ENCODE peak calls at places on chromosomes 2 and 18, in eight cellular contexts. One of them, this sample, is unnamed.

GRCh38 chr2:29000481-29000880 is 19.4 kb downstream of the TOGARAM2 start:
- DNase-seq in myocyte: no peak
- DNase-seq in Caki2: no peak
- DNase-seq in Peyer's patch: peak; percentile 86
- DNase-seq in occipital lobe: no peak
- DNase-seq in NCI-H1417: no peak
- DNase-seq in A673: no peak
- DNase-seq in NCI-H345: no peak
- DNase-seq in this sample: no peak

GRCh38 chr2:18412980-18413793 is 147.3 kb downstream of the RDH14 start:
- DNase-seq in Peyer's patch: no peak
- DNase-seq in NCI-H345: no peak
- DNase-seq in occipital lobe: no peak
- DNase-seq in Caki2: peak; percentile 10
- DNase-seq in A673: no peak
- DNase-seq in myocyte: no peak
- DNase-seq in NCI-H1417: no peak
- DNase-seq in this sample: peak; percentile 77

GRCh38 chr18:77067315-77068061 is 65.1 kb downstream of the MBP start:
- DNase-seq in NCI-H1417: no peak
- DNase-seq in occipital lobe: peak; percentile 48
- DNase-seq in Peyer's patch: peak; percentile 80
- DNase-seq in Caki2: peak; percentile 82
- DNase-seq in A673: peak; percentile 7
- DNase-seq in NCI-H345: no peak
- DNase-seq in myocyte: peak; percentile 86
- DNase-seq in this sample: peak; percentile 97

GRCh38 chr18:9011431-9011830 is 91.1 kb upstream of the NDUFV2 start:
- DNase-seq in A673: no peak
- DNase-seq in NCI-H345: no peak
- DNase-seq in Peyer's patch: no peak
- DNase-seq in occipital lobe: no peak
- DNase-seq in Caki2: no peak
- DNase-seq in NCI-H1417: no peak
- DNase-seq in myocyte: no peak
- DNase-seq in this sample: no peak

GRCh38 chr2:63679252-63679850 is 90.6 kb downstream of the MDH1 start:
- DNase-seq in occipital lobe: no peak
- DNase-seq in Caki2: no peak
- DNase-seq in Peyer's patch: no peak
- DNase-seq in NCI-H345: no peak
- DNase-seq in myocyte: no peak
- DNase-seq in A673: no peak
- DNase-seq in NCI-H1417: no peak
- DNase-seq in this sample: peak; percentile 71

GRCh38 chr2:171272039-171272438 is 111.3 kb upstream of the TLK1 start:
- DNase-seq in Peyer's patch: no peak
- DNase-seq in NCI-H1417: no peak
- DNase-seq in Caki2: peak; percentile 85
- DNase-seq in occipital lobe: no peak
- DNase-seq in myocyte: peak; percentile 82
- DNase-seq in NCI-H345: no peak
- DNase-seq in A673: no peak
- DNase-seq in this sample: peak; percentile 92

GRCh38 chr18:26617151-26617554 is 68.8 kb upstream of the KCTD1 start:
- DNase-seq in Peyer's patch: no peak
- DNase-seq in NCI-H345: no peak
- DNase-seq in occipital lobe: no peak
- DNase-seq in myocyte: peak; percentile 21
- DNase-seq in A673: peak; percentile 3
- DNase-seq in NCI-H1417: no peak
- DNase-seq in Caki2: peak; percentile 75
- DNase-seq in this sample: peak; percentile 94

GRCh38 chr2:12684471-12684936 is 32.2 kb upstream of the TRIB2 start:
- DNase-seq in A673: peak; percentile 26
- DNase-seq in myocyte: no peak
- DNase-seq in NCI-H345: peak; percentile 3
- DNase-seq in NCI-H1417: no peak
- DNase-seq in Peyer's patch: no peak
- DNase-seq in occipital lobe: no peak
- DNase-seq in Caki2: no peak
- DNase-seq in this sample: peak; percentile 64

GRCh38 chr2:240928476-240929363 is 22.6 kb downstream of the CROCC2 start:
- DNase-seq in NCI-H1417: no peak
- DNase-seq in myocyte: no peak
- DNase-seq in Caki2: no peak
- DNase-seq in A673: no peak
- DNase-seq in Peyer's patch: peak; percentile 33
- DNase-seq in NCI-H345: no peak
- DNase-seq in occipital lobe: no peak
- DNase-seq in this sample: no peak

GRCh38 chr2:29347774-29348465 is 232.7 kb downstream of the CLIP4 start:
- DNase-seq in NCI-H345: no peak
- DNase-seq in myocyte: no peak
- DNase-seq in A673: no peak
- DNase-seq in occipital lobe: no peak
- DNase-seq in Peyer's patch: no peak
- DNase-seq in NCI-H1417: no peak
- DNase-seq in Caki2: no peak
- DNase-seq in this sample: no peak

GRCh38 chr2:64852771-64853241 is 136.4 kb upstream of the SLC1A4 start:
- DNase-seq in NCI-H1417: no peak
- DNase-seq in NCI-H345: no peak
- DNase-seq in occipital lobe: no peak
- DNase-seq in A673: no peak
- DNase-seq in Peyer's patch: peak; percentile 43
- DNase-seq in myocyte: no peak
- DNase-seq in Caki2: no peak
- DNase-seq in this sample: no peak

GRCh38 chr2:96485751-96486643 is 19.2 kb downstream of the NEURL3 start:
- DNase-seq in myocyte: peak; percentile 77
- DNase-seq in NCI-H345: no peak
- DNase-seq in NCI-H1417: peak; percentile 32
- DNase-seq in A673: peak; percentile 23
- DNase-seq in occipital lobe: peak; percentile 43
- DNase-seq in Caki2: peak; percentile 87
- DNase-seq in Peyer's patch: peak; percentile 87
- DNase-seq in this sample: peak; percentile 94

GRCh38 chr2:36564377-36564930 is 33.5 kb downstream of the FEZ2 start:
- DNase-seq in Caki2: no peak
- DNase-seq in occipital lobe: no peak
- DNase-seq in A673: no peak
- DNase-seq in myocyte: no peak
- DNase-seq in Peyer's patch: no peak
- DNase-seq in NCI-H1417: no peak
- DNase-seq in NCI-H345: no peak
- DNase-seq in this sample: no peak

GRCh38 chr2:137117385-137117784 is 352.0 kb downstream of the THSD7B start:
- DNase-seq in Peyer's patch: no peak
- DNase-seq in NCI-H1417: no peak
- DNase-seq in NCI-H345: no peak
- DNase-seq in Caki2: no peak
- DNase-seq in A673: no peak
- DNase-seq in myocyte: no peak
- DNase-seq in occipital lobe: no peak
- DNase-seq in this sample: peak; percentile 39

GRCh38 chr2:230714122-230714453 is 1.4 kb downstream of the CAB39 start:
- DNase-seq in Peyer's patch: no peak
- DNase-seq in myocyte: peak; percentile 57
- DNase-seq in NCI-H345: no peak
- DNase-seq in Caki2: peak; percentile 46
- DNase-seq in occipital lobe: peak; percentile 20
- DNase-seq in NCI-H1417: peak; percentile 44
- DNase-seq in A673: peak; percentile 52
- DNase-seq in this sample: peak; percentile 89

GRCh38 chr2:36357506-36358316 is 2.1 kb downstream of the CRIM1 start:
- DNase-seq in NCI-H345: peak; percentile 7
- DNase-seq in myocyte: peak; percentile 76
- DNase-seq in A673: peak; percentile 75
- DNase-seq in NCI-H1417: peak; percentile 71
- DNase-seq in Peyer's patch: peak; percentile 67
- DNase-seq in occipital lobe: peak; percentile 32
- DNase-seq in Caki2: peak; percentile 82
- DNase-seq in this sample: peak; percentile 91

GRCh38 chr2:15359716-15360531 is 201.2 kb downstream of the NBAS start:
- DNase-seq in Caki2: peak; percentile 89
- DNase-seq in NCI-H345: no peak
- DNase-seq in occipital lobe: no peak
- DNase-seq in Peyer's patch: no peak
- DNase-seq in NCI-H1417: no peak
- DNase-seq in myocyte: peak; percentile 12
- DNase-seq in A673: no peak
- DNase-seq in this sample: peak; percentile 89

GRCh38 chr2:221016551-221016950 is 555.6 kb downstream of the EPHA4 start:
- DNase-seq in A673: no peak
- DNase-seq in Peyer's patch: no peak
- DNase-seq in NCI-H345: no peak
- DNase-seq in occipital lobe: no peak
- DNase-seq in Caki2: no peak
- DNase-seq in NCI-H1417: no peak
- DNase-seq in myocyte: no peak
- DNase-seq in this sample: no peak

GRCh38 chr2:68463287-68463877 is 3.7 kb downstream of the FBXO48 start:
- DNase-seq in NCI-H1417: peak; percentile 82
- DNase-seq in A673: peak; percentile 77
- DNase-seq in Caki2: peak; percentile 48
- DNase-seq in myocyte: peak; percentile 69
- DNase-seq in occipital lobe: no peak
- DNase-seq in Peyer's patch: no peak
- DNase-seq in NCI-H345: peak; percentile 57
- DNase-seq in this sample: peak; percentile 76

GRCh38 chr2:83196225-83196624 is 1262.9 kb downstream of the SUCLG1 start:
- DNase-seq in A673: peak; percentile 2
- DNase-seq in occipital lobe: no peak
- DNase-seq in myocyte: peak; percentile 50
- DNase-seq in Caki2: peak; percentile 21
- DNase-seq in NCI-H1417: peak; percentile 46
- DNase-seq in Peyer's patch: no peak
- DNase-seq in NCI-H345: no peak
- DNase-seq in this sample: peak; percentile 46

GRCh38 chr18:62621546-62621945 is 93.8 kb upstream of the PHLPP1 start:
- DNase-seq in A673: no peak
- DNase-seq in NCI-H1417: no peak
- DNase-seq in NCI-H345: no peak
- DNase-seq in Peyer's patch: no peak
- DNase-seq in myocyte: no peak
- DNase-seq in occipital lobe: no peak
- DNase-seq in Caki2: no peak
- DNase-seq in this sample: peak; percentile 89

GRCh38 chr2:141889788-141890187 is 241.0 kb downstream of the LRP1B start:
- DNase-seq in Peyer's patch: no peak
- DNase-seq in myocyte: no peak
- DNase-seq in A673: peak; percentile 10
- DNase-seq in NCI-H345: no peak
- DNase-seq in occipital lobe: no peak
- DNase-seq in NCI-H1417: no peak
- DNase-seq in Caki2: no peak
- DNase-seq in this sample: no peak

GRCh38 chr2:222756951-222757645 is 85.6 kb downstream of the MOGAT1 start:
- DNase-seq in NCI-H345: no peak
- DNase-seq in occipital lobe: no peak
- DNase-seq in myocyte: peak; percentile 61
- DNase-seq in A673: no peak
- DNase-seq in NCI-H1417: no peak
- DNase-seq in Caki2: peak; percentile 21
- DNase-seq in Peyer's patch: no peak
- DNase-seq in this sample: peak; percentile 84

GRCh38 chr2:159200498-159200897 is 86.0 kb downstream of the WDSUB1 start:
- DNase-seq in myocyte: no peak
- DNase-seq in NCI-H345: no peak
- DNase-seq in NCI-H1417: no peak
- DNase-seq in Caki2: no peak
- DNase-seq in Peyer's patch: no peak
- DNase-seq in A673: no peak
- DNase-seq in occipital lobe: no peak
- DNase-seq in this sample: peak; percentile 15

GRCh38 chr2:106193491-106193976 is 567 bp downstream of the UXS1 start:
- DNase-seq in myocyte: peak; percentile 36
- DNase-seq in Peyer's patch: peak; percentile 67
- DNase-seq in NCI-H345: no peak
- DNase-seq in NCI-H1417: no peak
- DNase-seq in A673: no peak
- DNase-seq in occipital lobe: peak; percentile 31
- DNase-seq in Caki2: no peak
- DNase-seq in this sample: peak; percentile 57

GRCh38 chr2:121185571-121186074 is 99.4 kb downstream of the TFCP2L1 start:
- DNase-seq in Caki2: no peak
- DNase-seq in NCI-H1417: peak; percentile 88
- DNase-seq in occipital lobe: peak; percentile 21
- DNase-seq in A673: no peak
- DNase-seq in myocyte: peak; percentile 99
- DNase-seq in NCI-H345: peak; percentile 93
- DNase-seq in Peyer's patch: no peak
- DNase-seq in this sample: peak; percentile 37

GRCh38 chr2:203646266-203646864 is 60.1 kb upstream of the CD28 start:
- DNase-seq in occipital lobe: no peak
- DNase-seq in A673: no peak
- DNase-seq in NCI-H1417: no peak
- DNase-seq in NCI-H345: no peak
- DNase-seq in Caki2: no peak
- DNase-seq in myocyte: peak; percentile 35
- DNase-seq in Peyer's patch: no peak
- DNase-seq in this sample: no peak

GRCh38 chr2:171365232-171365631 is 68.6 kb downstream of the METTL8 start:
- DNase-seq in Caki2: no peak
- DNase-seq in NCI-H345: no peak
- DNase-seq in myocyte: no peak
- DNase-seq in NCI-H1417: no peak
- DNase-seq in A673: peak; percentile 44
- DNase-seq in occipital lobe: no peak
- DNase-seq in Peyer's patch: peak; percentile 58
- DNase-seq in this sample: no peak

GRCh38 chr2:231348703-231349373 is 46.7 kb upstream of the B3GNT7 start:
- DNase-seq in NCI-H1417: no peak
- DNase-seq in myocyte: no peak
- DNase-seq in A673: no peak
- DNase-seq in Caki2: no peak
- DNase-seq in Peyer's patch: peak; percentile 30
- DNase-seq in NCI-H345: no peak
- DNase-seq in occipital lobe: peak; percentile 20
- DNase-seq in this sample: no peak

GRCh38 chr18:79877163-79878091 is 74.0 kb downstream of the SLC66A2 start:
- DNase-seq in NCI-H1417: peak; percentile 64
- DNase-seq in A673: no peak
- DNase-seq in occipital lobe: no peak
- DNase-seq in Peyer's patch: no peak
- DNase-seq in myocyte: peak; percentile 83
- DNase-seq in NCI-H345: no peak
- DNase-seq in Caki2: no peak
- DNase-seq in this sample: no peak

GRCh38 chr2:200968735-200969134 is 5.3 kb upstream of the ORC2 start:
- DNase-seq in A673: no peak
- DNase-seq in Caki2: no peak
- DNase-seq in occipital lobe: no peak
- DNase-seq in NCI-H345: no peak
- DNase-seq in myocyte: no peak
- DNase-seq in NCI-H1417: no peak
- DNase-seq in Peyer's patch: no peak
- DNase-seq in this sample: no peak

This sample was measured in GM23248.